ENCODE peak calls at places on chromosomes 7 and 10, in five cellular contexts. M, E, L, V and Z are unnamed samples.

GRCh38 chr7:73451780-73452398 is 18.3 kb downstream of the FZD9 start:
- DNase-seq in V (no peak), E (no peak), L (peak), M (peak), Z (peak)

GRCh38 chr10:116553378-116553980 is 7.7 kb downstream of the PNLIP start:
- DNase-seq in V (no peak), M (no peak), E (no peak), L (no peak), Z (no peak)

GRCh38 chr10:113856563-113856962 is 2.1 kb downstream of the NHLRC2 start:
- DNase-seq in M (no peak), E (no peak), V (no peak), L (no peak), Z (no peak)

GRCh38 chr7:1604383-1604782 is 34.6 kb upstream of the PSMG3 start:
- DNase-seq in M (no peak), E (no peak), L (no peak), V (no peak), Z (no peak)

GRCh38 chr7:142717453-142717852 is 31.8 kb upstream of the PRSS1 start:
- DNase-seq in M (no peak), L (no peak), E (no peak), V (no peak), Z (no peak)

GRCh38 chr7:107936312-107936711 is 45.3 kb downstream of the DLD start:
- DNase-seq in M (no peak), E (no peak), V (no peak), L (no peak), Z (no peak)

GRCh38 chr7:27098493-27099223 is 2.9 kb upstream of the HOXA1 start:
- DNase-seq in E (no peak), V (no peak), M (no peak), L (no peak), Z (no peak)

GRCh38 chr10:79405221-79405994 is 40.0 kb downstream of the ZCCHC24 start:
- DNase-seq in L (no peak), M (no peak), V (no peak), E (no peak), Z (no peak)

GRCh38 chr10:71636588-71636987 is 83.0 kb downstream of the C10orf105 start:
- DNase-seq in E (no peak), M (no peak), V (no peak), L (no peak), Z (no peak)

GRCh38 chr7:235576-236395 is 43.4 kb downstream of the FAM20C start:
- DNase-seq in M (no peak), L (no peak), V (no peak), E (no peak), Z (no peak)

GRCh38 chr10:11178606-11179221 is 161.0 kb downstream of the CELF2 start:
- DNase-seq in L (no peak), E (peak), M (no peak), V (peak), Z (peak)

GRCh38 chr7:42096681-42097637 is 140.1 kb downstream of the GLI3 start:
- DNase-seq in E (no peak), L (no peak), M (peak), V (no peak), Z (no peak)

GRCh38 chr10:12795723-12796122 is 205.8 kb downstream of the CCDC3 start:
- DNase-seq in L (no peak), E (no peak), V (no peak), M (no peak), Z (no peak)

GRCh38 chr7:645606-646005 is 80.9 kb upstream of the DNAAF5 start:
- DNase-seq in M (no peak), E (no peak), L (no peak), V (no peak), Z (no peak)

GRCh38 chr10:17910144-17910789 is 41.5 kb upstream of the SLC39A12 start:
- DNase-seq in L (no peak), V (no peak), E (no peak), M (peak), Z (peak)

GRCh38 chr7:117322741-117323584 is at the start of gene WNT2:
- DNase-seq in E (no peak), L (no peak), V (no peak), M (peak), Z (no peak)

GRCh38 chr10:71576842-71577241 is 142.7 kb downstream of the C10orf105 start:
- DNase-seq in V (no peak), M (no peak), L (no peak), E (no peak), Z (no peak)

GRCh38 chr7:49774459-49775064 is 1.1 kb downstream of the VWC2 start:
- DNase-seq in E (no peak), L (no peak), M (no peak), V (no peak), Z (no peak)

GRCh38 chr10:78778446-78779338 is 290.1 kb upstream of the ZMIZ1 start:
- DNase-seq in L (no peak), V (no peak), M (no peak), E (no peak), Z (no peak)

GRCh38 chr10:112875474-112876267 is 74.4 kb upstream of the TCF7L2 start:
- DNase-seq in M (peak), E (no peak), L (no peak), V (no peak), Z (peak)

GRCh38 chr7:1377111-1377909 is 82.0 kb downstream of the MICALL2 start:
- DNase-seq in L (no peak), E (no peak), M (no peak), V (no peak), Z (no peak)

GRCh38 chr10:13414855-13415254 is 66.8 kb upstream of the SEPHS1 start:
- DNase-seq in V (no peak), L (no peak), E (no peak), M (no peak), Z (no peak)

GRCh38 chr7:108736266-108736891 is 166.7 kb downstream of the DNAJB9 start:
- DNase-seq in L (no peak), M (no peak), E (no peak), V (no peak), Z (no peak)

GRCh38 chr7:92306153-92306552 is 60.4 kb downstream of the ANKIB1 start:
- DNase-seq in L (no peak), M (no peak), E (no peak), V (no peak), Z (peak)

GRCh38 chr10:26215923-26216576 is 524 bp upstream of the GAD2 start:
- DNase-seq in E (no peak), V (peak), M (no peak), L (peak), Z (no peak)

GRCh38 chr10:44981172-44982113 is 2.8 kb upstream of the DEPP1 start:
- DNase-seq in V (no peak), L (no peak), M (peak), E (no peak), Z (peak)

GRCh38 chr7:134778941-134779740 is at the start of gene CALD1:
- DNase-seq in E (no peak), L (no peak), M (peak), V (no peak), Z (peak)

GRCh38 chr7:5657901-5658300 is 123.6 kb downstream of the RNF216 start:
- DNase-seq in L (no peak), V (no peak), M (peak), E (no peak), Z (no peak)